ENCODE peak calls at places on chromosomes 2 and 18, in nine cellular contexts. Y is NCI-H2029; Q is HT1080; B is activated CD4-positive, alpha-beta T cell treated with anti-CD3 and anti-CD28 coated beads, Interleukin-2, amount 50 U/mL, for 1 hour; F is GM03348; V is left cardiac atrium; A is kidney epithelial cell; C is NCI-H187; P is MCF 10A. W is an unnamed sample.
A peak's percentile ranks its signal among the peaks of the same experiment; 100 is the strongest.

GRCh38 chr2:59000796-59001195 is 759.7 kb upstream of the FANCL start:
- DNase-seq in Y (no peak), Q (peak; percentile 25), B (no peak), F (no peak), V (no peak), A (no peak), C (no peak), P (no peak), W (no peak)

GRCh38 chr18:80159713-80160636 is 50.9 kb downstream of the ADNP2 start:
- DNase-seq in Y (no peak), Q (no peak), B (peak; percentile 46), F (no peak), V (no peak), A (no peak), C (no peak), P (no peak), W (no peak)

GRCh38 chr2:69059731-69060290 is 46.8 kb downstream of the ANTXR1 start:
- DNase-seq in Y (no peak), Q (no peak), B (no peak), F (peak; percentile 20), V (no peak), A (no peak), C (no peak), P (no peak), W (no peak)

GRCh38 chr2:10245661-10246060 is 57.0 kb upstream of the HPCAL1 start:
- DNase-seq in Y (no peak), Q (no peak), B (no peak), F (no peak), V (peak; percentile 5), A (no peak), C (no peak), P (no peak), W (no peak)

GRCh38 chr2:150944315-150944714 is 317.3 kb downstream of the RBM43 start:
- DNase-seq in Y (no peak), Q (no peak), B (no peak), F (no peak), V (no peak), A (no peak), C (no peak), P (no peak), W (no peak)

GRCh38 chr2:1940660-1941059 is 196.3 kb upstream of the PXDN start:
- DNase-seq in Y (no peak), Q (no peak), B (no peak), F (no peak), V (peak; percentile 60), A (no peak), C (peak; percentile 79), P (no peak), W (no peak)

GRCh38 chr2:181894381-181894780 is 2.9 kb downstream of the ITPRID2 start:
- DNase-seq in Y (no peak), Q (no peak), B (no peak), F (no peak), V (no peak), A (no peak), C (no peak), P (no peak), W (no peak)

GRCh38 chr2:190359896-190360376 is 16.5 kb downstream of the INPP1 start:
- DNase-seq in Y (peak; percentile 79), Q (peak; percentile 15), B (peak; percentile 15), F (peak; percentile 72), V (peak; percentile 68), A (no peak), C (no peak), P (no peak), W (peak; percentile 55)

GRCh38 chr2:167294031-167294774 is 405.9 kb downstream of the XIRP2 start:
- DNase-seq in Y (no peak), Q (peak; percentile 53), B (no peak), F (peak; percentile 21), V (no peak), A (no peak), C (no peak), P (no peak), W (peak; percentile 1)

GRCh38 chr2:188512456-188512855 is 220.8 kb downstream of the GULP1 start:
- DNase-seq in Y (peak; percentile 55), Q (peak; percentile 25), B (no peak), F (peak; percentile 43), V (no peak), A (no peak), C (no peak), P (peak; percentile 54), W (no peak)